ENCODE peak calls at places on chromosomes 7 and 10, in five cellular contexts. One of them, this sample, is unnamed.

GRCh38 chr7:84642611-84643010 is 448.0 kb upstream of the SEMA3A start:
- DNase-seq in NCI-H1048: no peak
- DNase-seq in iPS-NIHi11: no peak
- DNase-seq in AG04450: no peak
- DNase-seq in SK-N-DZ: peak; percentile 31
- DNase-seq in this sample: no peak

GRCh38 chr7:108652886-108653285 is 83.2 kb downstream of the DNAJB9 start:
- DNase-seq in NCI-H1048: no peak
- DNase-seq in iPS-NIHi11: no peak
- DNase-seq in AG04450: no peak
- DNase-seq in SK-N-DZ: no peak
- DNase-seq in this sample: no peak

GRCh38 chr7:87886875-87887274 is 10.6 kb downstream of the DBF4 start:
- DNase-seq in NCI-H1048: no peak
- DNase-seq in iPS-NIHi11: no peak
- DNase-seq in AG04450: peak; percentile 11
- DNase-seq in SK-N-DZ: no peak
- DNase-seq in this sample: peak; percentile 25

GRCh38 chr10:5945561-5946418 is 31.6 kb downstream of the IL15RA start:
- DNase-seq in NCI-H1048: no peak
- DNase-seq in iPS-NIHi11: no peak
- DNase-seq in AG04450: peak; percentile 93
- DNase-seq in SK-N-DZ: no peak
- DNase-seq in this sample: no peak

GRCh38 chr7:118870187-118870586 is 645.7 kb downstream of the ANKRD7 start:
- DNase-seq in NCI-H1048: no peak
- DNase-seq in iPS-NIHi11: no peak
- DNase-seq in AG04450: no peak
- DNase-seq in SK-N-DZ: peak; percentile 32
- DNase-seq in this sample: peak; percentile 62

GRCh38 chr10:94361161-94361794 is 1.5 kb downstream of the NOC3L start:
- DNase-seq in NCI-H1048: no peak
- DNase-seq in iPS-NIHi11: no peak
- DNase-seq in AG04450: no peak
- DNase-seq in SK-N-DZ: no peak
- DNase-seq in this sample: no peak

GRCh38 chr7:116512524-116513188 is 12.2 kb upstream of the CAV1 start:
- DNase-seq in NCI-H1048: no peak
- DNase-seq in iPS-NIHi11: no peak
- DNase-seq in AG04450: no peak
- DNase-seq in SK-N-DZ: no peak
- DNase-seq in this sample: no peak

GRCh38 chr10:116961305-116962251 is 43.4 kb downstream of the SHTN1 start:
- DNase-seq in NCI-H1048: no peak
- DNase-seq in iPS-NIHi11: no peak
- DNase-seq in AG04450: no peak
- DNase-seq in SK-N-DZ: no peak
- DNase-seq in this sample: no peak

GRCh38 chr10:80131499-80131901 is 1.0 kb upstream of the PLAC9 start:
- DNase-seq in NCI-H1048: no peak
- DNase-seq in iPS-NIHi11: peak; percentile 37
- DNase-seq in AG04450: no peak
- DNase-seq in SK-N-DZ: no peak
- DNase-seq in this sample: peak; percentile 39

GRCh38 chr7:69399038-69399800 is 199.1 kb upstream of the AUTS2 start:
- DNase-seq in NCI-H1048: no peak
- DNase-seq in iPS-NIHi11: peak; percentile 40
- DNase-seq in AG04450: no peak
- DNase-seq in SK-N-DZ: no peak
- DNase-seq in this sample: peak; percentile 22

GRCh38 chr7:22962775-22963358 is 51.1 kb downstream of the HYCC1 start:
- DNase-seq in NCI-H1048: no peak
- DNase-seq in iPS-NIHi11: no peak
- DNase-seq in AG04450: no peak
- DNase-seq in SK-N-DZ: no peak
- DNase-seq in this sample: no peak

GRCh38 chr10:4257939-4258465 is 473.0 kb upstream of the KLF6 start:
- DNase-seq in NCI-H1048: no peak
- DNase-seq in iPS-NIHi11: no peak
- DNase-seq in AG04450: no peak
- DNase-seq in SK-N-DZ: no peak
- DNase-seq in this sample: no peak

GRCh38 chr7:30487371-30487770 is 8.8 kb upstream of the NOD1 start:
- DNase-seq in NCI-H1048: no peak
- DNase-seq in iPS-NIHi11: no peak
- DNase-seq in AG04450: no peak
- DNase-seq in SK-N-DZ: no peak
- DNase-seq in this sample: no peak

GRCh38 chr7:44143606-44144250 is 2.6 kb upstream of the MYL7 start:
- DNase-seq in NCI-H1048: no peak
- DNase-seq in iPS-NIHi11: no peak
- DNase-seq in AG04450: no peak
- DNase-seq in SK-N-DZ: no peak
- DNase-seq in this sample: no peak

GRCh38 chr10:126014309-126014708 is 117.9 kb downstream of the FANK1 start:
- DNase-seq in NCI-H1048: no peak
- DNase-seq in iPS-NIHi11: no peak
- DNase-seq in AG04450: peak; percentile 7
- DNase-seq in SK-N-DZ: no peak
- DNase-seq in this sample: no peak

GRCh38 chr10:110514848-110515247 is 17.1 kb downstream of the DUSP5 start:
- DNase-seq in NCI-H1048: no peak
- DNase-seq in iPS-NIHi11: no peak
- DNase-seq in AG04450: no peak
- DNase-seq in SK-N-DZ: no peak
- DNase-seq in this sample: no peak

GRCh38 chr7:6700793-6701192 is 6.0 kb downstream of the ZNF12 start:
- DNase-seq in NCI-H1048: no peak
- DNase-seq in iPS-NIHi11: no peak
- DNase-seq in AG04450: no peak
- DNase-seq in SK-N-DZ: no peak
- DNase-seq in this sample: no peak

GRCh38 chr10:110446954-110447608 is 50.6 kb upstream of the DUSP5 start:
- DNase-seq in NCI-H1048: no peak
- DNase-seq in iPS-NIHi11: no peak
- DNase-seq in AG04450: peak; percentile 73
- DNase-seq in SK-N-DZ: no peak
- DNase-seq in this sample: no peak

GRCh38 chr10:15744217-15744865 is 24.6 kb upstream of the ITGA8 start:
- DNase-seq in NCI-H1048: peak; percentile 21
- DNase-seq in iPS-NIHi11: peak; percentile 66
- DNase-seq in AG04450: no peak
- DNase-seq in SK-N-DZ: peak; percentile 52
- DNase-seq in this sample: peak; percentile 85

GRCh38 chr7:124275411-124275810 is 242.5 kb upstream of the TMEM229A start:
- DNase-seq in NCI-H1048: no peak
- DNase-seq in iPS-NIHi11: no peak
- DNase-seq in AG04450: peak; percentile 7
- DNase-seq in SK-N-DZ: no peak
- DNase-seq in this sample: no peak

GRCh38 chr10:132973903-132974241 is 31.5 kb upstream of the CFAP46 start:
- DNase-seq in NCI-H1048: no peak
- DNase-seq in iPS-NIHi11: no peak
- DNase-seq in AG04450: no peak
- DNase-seq in SK-N-DZ: no peak
- DNase-seq in this sample: no peak

GRCh38 chr7:134031835-134032617 is 95.1 kb upstream of the LRGUK start:
- DNase-seq in NCI-H1048: no peak
- DNase-seq in iPS-NIHi11: no peak
- DNase-seq in AG04450: no peak
- DNase-seq in SK-N-DZ: no peak
- DNase-seq in this sample: no peak

GRCh38 chr10:8275911-8276310 is 221.4 kb downstream of the GATA3 start:
- DNase-seq in NCI-H1048: no peak
- DNase-seq in iPS-NIHi11: no peak
- DNase-seq in AG04450: no peak
- DNase-seq in SK-N-DZ: peak; percentile 72
- DNase-seq in this sample: no peak

GRCh38 chr10:78619244-78619851 is 449.4 kb upstream of the ZMIZ1 start:
- DNase-seq in NCI-H1048: no peak
- DNase-seq in iPS-NIHi11: peak; percentile 36
- DNase-seq in AG04450: no peak
- DNase-seq in SK-N-DZ: peak; percentile 42
- DNase-seq in this sample: no peak